ENCODE peak calls at places on chromosomes 13 and 19, in five cellular contexts. O is neural progenitor cell, D is fibroblast of lung, J is SK-N-SH, X is neuronal stem cell. E is an unnamed sample.
A peak's percentile ranks its signal among the peaks of the same experiment; 100 is the strongest.

GRCh38 chr13:40146586-40147240 is 491.3 kb downstream of the COG6 start:
- DNase-seq in X (no peak), J (peak; percentile 21), D (no peak), O (no peak), E (no peak)

GRCh38 chr13:101018720-101019119 is 344.1 kb upstream of the TMTC4 start:
- DNase-seq in X (no peak), O (no peak), J (no peak), D (peak; percentile 87), E (no peak)

GRCh38 chr19:46428278-46429141 is at the start of gene PNMA8C:
- DNase-seq in X (peak; percentile 89), J (peak; percentile 91), O (peak; percentile 97), D (peak; percentile 61), E (no peak)

GRCh38 chr19:14072535-14073231 is at the start of gene MISP3:
- DNase-seq in D (peak; percentile 53), X (no peak), O (peak; percentile 70), J (peak; percentile 46), E (no peak)

GRCh38 chr13:36920612-36921185 is 661 bp upstream of the SMAD9 start:
- DNase-seq in D (peak; percentile 2), O (peak; percentile 22), X (no peak), J (no peak), E (no peak)

GRCh38 chr13:75913925-75914324 is 277.8 kb downstream of the LMO7 start:
- DNase-seq in J (no peak), D (no peak), O (no peak), X (no peak), E (no peak)

GRCh38 chr19:13507053-13507611 is 853 bp upstream of the CACNA1A start:
- DNase-seq in O (peak; percentile 77), D (peak; percentile 17), X (peak; percentile 33), J (no peak), E (peak; percentile 59)

GRCh38 chr19:676343-677105 is at the start of gene FSTL3:
- DNase-seq in D (peak; percentile 37), J (no peak), O (peak; percentile 52), X (no peak), E (no peak)

GRCh38 chr13:101941095-101941777 is 460.6 kb downstream of the FGF14 start:
- DNase-seq in O (no peak), J (peak; percentile 14), D (peak; percentile 2), X (no peak), E (no peak)

GRCh38 chr19:47446534-47447469 is 24.9 kb downstream of the SLC8A2 start:
- DNase-seq in O (peak; percentile 79), J (peak; percentile 90), X (no peak), D (no peak), E (peak; percentile 93)

GRCh38 chr19:56927294-56927693 is 86.8 kb upstream of the PEG3 start:
- DNase-seq in J (no peak), X (no peak), D (no peak), O (no peak), E (no peak)

GRCh38 chr19:48568345-48568886 is 16.4 kb downstream of the SULT2B1 start:
- DNase-seq in J (peak; percentile 68), O (peak; percentile 26), X (no peak), D (peak; percentile 91), E (peak; percentile 68)

GRCh38 chr13:103805771-103806170 is 739.6 kb upstream of the SLC10A2 start:
- DNase-seq in D (no peak), O (no peak), X (no peak), J (no peak), E (no peak)

GRCh38 chr19:41456342-41456918 is 13.5 kb downstream of the ERICH4 start:
- DNase-seq in D (peak; percentile 47), X (no peak), O (no peak), J (no peak), E (no peak)

GRCh38 chr19:3397266-3398022 is 31.1 kb downstream of the NFIC start:
- DNase-seq in D (peak; percentile 40), O (peak; percentile 30), J (peak; percentile 47), X (no peak), E (peak; percentile 56)

GRCh38 chr13:36355632-36356031 is 9.4 kb upstream of the SPART start:
- DNase-seq in O (no peak), J (no peak), X (no peak), D (no peak), E (no peak)

GRCh38 chr19:32359581-32359980 is 14.2 kb downstream of the ZNF507 start:
- DNase-seq in J (no peak), O (no peak), X (no peak), D (no peak), E (no peak)

GRCh38 chr19:5234412-5234811 is 106.2 kb downstream of the PTPRS start:
- DNase-seq in O (no peak), X (no peak), J (no peak), D (no peak), E (no peak)

GRCh38 chr19:31562916-31563626 is 213.8 kb upstream of the TSHZ3 start:
- DNase-seq in O (no peak), D (no peak), J (no peak), X (no peak), E (no peak)

GRCh38 chr19:746956-747355 is 4.0 kb upstream of the MISP start:
- DNase-seq in J (no peak), X (no peak), O (no peak), D (no peak), E (no peak)

GRCh38 chr19:2084993-2085720 is 11.0 kb downstream of the MOB3A start:
- DNase-seq in D (peak; percentile 46), X (no peak), O (no peak), J (peak; percentile 20), E (no peak)

GRCh38 chr19:18650048-18650435 is 13.2 kb downstream of the KLHL26 start:
- DNase-seq in J (no peak), D (no peak), O (no peak), X (no peak), E (no peak)

GRCh38 chr19:33161201-33161600 is 29.3 kb downstream of the WDR88 start:
- DNase-seq in O (no peak), X (no peak), D (no peak), J (no peak), E (no peak)

GRCh38 chr19:34824686-34825085 is 51.7 kb upstream of the ZNF599 start:
- DNase-seq in O (no peak), D (no peak), J (no peak), X (no peak), E (no peak)

GRCh38 chr13:25683056-25683455 is 311.3 kb downstream of the ATP8A2 start:
- DNase-seq in X (no peak), J (no peak), O (no peak), D (no peak), E (no peak)

GRCh38 chr19:8005534-8006256 is at the start of gene ELAVL1:
- DNase-seq in D (peak; percentile 85), O (peak; percentile 98), X (peak; percentile 92), J (peak; percentile 98), E (peak; percentile 53)

GRCh38 chr13:50396001-50396400 is 380.8 kb downstream of the KCNRG start:
- DNase-seq in O (no peak), D (peak; percentile 42), J (no peak), X (no peak), E (no peak)
- H2AFZ ChIP-seq in O (no peak overlapping the region), D (no peak overlapping the region), J (no peak overlapping the region), X (no peak overlapping the region), E (no peak overlapping the region)

DNA sequence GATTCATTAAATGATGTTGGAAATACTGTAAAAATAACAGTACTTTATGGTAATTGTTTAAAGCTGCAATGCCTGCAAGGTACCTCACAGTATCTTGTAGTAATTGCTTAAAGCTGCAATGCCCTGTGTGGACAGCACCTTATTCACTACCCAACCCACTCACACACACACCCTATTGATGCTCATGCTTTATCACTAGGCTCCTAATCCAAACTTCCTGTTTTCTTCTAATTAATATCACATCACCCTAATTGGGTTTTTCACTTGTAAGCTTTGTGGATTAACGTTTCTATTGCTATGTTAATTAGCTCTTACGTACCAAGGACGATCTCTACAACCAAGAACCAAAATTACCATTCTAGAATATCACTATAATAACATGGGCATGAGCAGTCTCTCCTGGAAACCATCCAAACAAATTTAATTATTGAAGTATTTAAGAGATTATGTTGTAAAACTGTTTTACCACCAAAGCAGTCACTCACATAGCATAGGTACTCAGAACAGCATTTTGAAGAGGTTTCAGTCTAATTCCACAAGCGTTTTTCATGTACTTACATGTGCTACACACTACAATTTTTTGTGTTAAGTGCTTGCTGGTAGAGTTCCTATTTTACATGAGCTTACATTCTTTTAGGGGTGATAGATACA is 303.8 kb downstream of the PCDH9 start:
- DNase-seq in X (no peak), O (peak; percentile 20), J (no peak), D (peak; percentile 23), E (no peak)
- H2AFZ ChIP-seq in X (peak overlapping the region; percentile 11), O (no peak overlapping the region), J (no peak overlapping the region), D (no peak overlapping the region), E (no peak overlapping the region)

GRCh38 chr19:6709549-6709948 is 10.9 kb downstream of the C3 start:
- DNase-seq in X (no peak), O (no peak), J (no peak), D (no peak), E (no peak)

GRCh38 chr19:6711078-6711361 is 9.4 kb downstream of the C3 start:
- DNase-seq in O (no peak), J (no peak), X (no peak), D (no peak), E (no peak)

GRCh38 chr19:6711605-6712004 is 8.8 kb downstream of the C3 start:
- DNase-seq in O (no peak), X (no peak), J (no peak), D (no peak), E (no peak)

GRCh38 chr19:6712231-6712630 is 8.2 kb downstream of the C3 start:
- DNase-seq in J (no peak), O (no peak), X (no peak), D (no peak), E (no peak)

DNA sequence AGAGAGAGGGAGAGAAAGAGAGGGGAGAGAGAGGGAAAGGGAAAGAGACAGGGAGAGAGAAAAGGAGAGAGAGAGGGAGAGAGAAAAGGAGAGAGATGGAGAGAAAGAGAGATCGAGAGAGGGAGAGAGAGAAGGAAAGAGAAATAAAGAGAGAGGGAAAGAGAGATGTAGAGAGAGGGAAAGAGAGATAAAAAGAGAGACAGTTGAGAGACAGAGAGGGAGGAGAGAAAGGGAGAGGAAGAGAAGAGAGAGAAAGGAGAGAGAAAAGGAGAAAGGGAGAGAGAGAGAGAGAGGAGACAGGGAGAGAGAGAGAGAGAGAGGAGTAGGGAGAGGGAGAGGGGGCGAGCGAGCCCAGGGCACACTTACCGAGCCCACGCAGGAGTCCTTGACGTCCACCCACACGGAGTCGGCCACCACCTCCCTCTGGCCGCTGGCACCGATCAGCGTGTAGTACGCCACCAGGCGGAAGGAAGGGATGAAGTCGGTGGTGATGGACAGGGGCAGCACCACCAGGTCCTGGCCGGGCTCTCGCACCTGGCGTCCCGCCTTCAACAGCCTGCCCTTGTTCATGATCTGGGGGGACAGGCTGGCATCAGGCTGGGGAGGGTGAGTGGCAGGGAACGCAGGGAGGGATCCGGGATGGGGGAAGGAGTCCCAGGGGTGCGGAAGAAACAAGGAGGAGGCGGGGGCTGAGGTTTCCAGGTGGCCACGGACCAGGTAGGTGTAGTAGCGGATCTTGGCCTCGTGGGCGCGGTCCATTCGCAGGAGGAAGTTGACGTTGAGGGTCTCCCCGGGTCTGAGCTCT is 10.0 kb downstream of the C3 start:
- DNase-seq in O (peak; percentile 60), X (no peak), D (no peak), J (no peak), E (no peak)
- H2AFZ ChIP-seq in O (peak overlapping the region; percentile 93), X (peak overlapping the region; percentile 29), D (no peak overlapping the region), J (no peak overlapping the region), E (peak overlapping the region; percentile 94)

DNA sequence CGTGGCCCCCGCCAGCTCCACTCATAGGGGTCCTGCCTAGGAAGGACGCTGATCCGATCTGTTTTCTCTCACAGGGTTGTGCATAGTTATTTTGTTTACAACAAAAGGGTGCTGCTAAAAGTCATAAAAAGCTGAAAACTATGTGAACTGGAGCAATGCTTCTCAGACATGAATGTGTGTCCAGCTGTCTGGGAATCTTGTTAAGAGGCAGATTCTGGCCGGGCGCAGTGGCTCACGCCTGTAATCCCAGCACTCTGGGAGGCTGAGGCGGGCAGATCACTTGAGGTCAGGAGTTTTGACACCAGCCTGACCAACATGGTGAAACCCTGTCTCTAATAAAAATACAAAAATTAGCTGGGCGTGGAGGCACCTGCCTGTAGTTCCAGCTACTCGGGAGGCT is 8.6 kb downstream of the LRRC4B start:
- DNase-seq in O (no peak), J (no peak), X (no peak), D (no peak), E (no peak)
- H2AFZ ChIP-seq in O (no peak overlapping the region), J (no peak overlapping the region), X (no peak overlapping the region), D (no peak overlapping the region), E (no peak overlapping the region)

E was measured in H1.